ENCODE peak calls at places on chromosomes 7 and 10, in nine cellular contexts. G is Calu3; J is CD8-positive, alpha-beta T cell; H is NCI-H1105; K is kidney tubule cell; L is EH; M is stimulated activated CD8-positive, alpha-beta memory T cell treated with anti-CD3 and anti-CD28 coated beads, Interleukin-15, amount 100 ng/mL, for 4 hours; F is stimulated activated CD4-positive, alpha-beta T cell treated with anti-CD3 and anti-CD28 coated beads, TNF-alpha, amount 100 ng/mL, for 1 hour; D is activated naive CD4-positive, alpha-beta T cell. W is an unnamed sample.

GRCh38 chr10:74432841-74433594 is 282.0 kb downstream of the ADK start:
- DNase-seq in G (no peak), F (no peak), L (peak), J (no peak), D (no peak), K (peak), H (peak), M (no peak), W (no peak)

GRCh38 chr10:86651631-86652331 is 2.6 kb upstream of the OPN4 start:
- DNase-seq in F (no peak), D (no peak), K (no peak), L (no peak), G (no peak), M (no peak), H (no peak), J (no peak), W (peak)

GRCh38 chr7:4951903-4952636 is 6.9 kb downstream of the MMD2 start:
- DNase-seq in M (no peak), H (no peak), G (peak), K (peak), D (no peak), J (no peak), L (peak), F (no peak), W (no peak)

GRCh38 chr7:74284781-74285259 is 4.4 kb upstream of the CLIP2 start:
- DNase-seq in L (no peak), H (no peak), F (no peak), K (no peak), M (no peak), J (no peak), D (no peak), G (peak), W (no peak)

GRCh38 chr10:68721673-68721963 is 579 bp downstream of the CCAR1 start:
- DNase-seq in K (no peak), L (no peak), J (no peak), M (no peak), D (no peak), F (no peak), G (no peak), H (no peak), W (no peak)

GRCh38 chr7:29923231-29923630 is 66.4 kb downstream of the SCRN1 start:
- DNase-seq in K (no peak), M (no peak), H (no peak), J (no peak), L (no peak), F (no peak), D (no peak), G (no peak), W (no peak)

GRCh38 chr7:17669204-17669603 is 271.1 kb downstream of the SNX13 start:
- DNase-seq in L (no peak), G (no peak), M (no peak), J (no peak), F (no peak), D (no peak), K (no peak), H (no peak), W (no peak)

GRCh38 chr10:77371848-77372247 is 265.8 kb downstream of the KCNMA1 start:
- DNase-seq in G (peak), M (no peak), J (no peak), D (no peak), K (peak), L (no peak), F (no peak), H (no peak), W (no peak)

GRCh38 chr10:123766012-123766411 is 99.9 kb downstream of the GPR26 start:
- DNase-seq in D (no peak), G (no peak), H (no peak), L (no peak), K (no peak), M (no peak), F (no peak), J (no peak), W (no peak)

GRCh38 chr10:129887986-129888783 is 75.9 kb downstream of the EBF3 start:
- DNase-seq in H (no peak), J (no peak), L (no peak), G (no peak), K (no peak), M (no peak), D (no peak), F (no peak), W (no peak)

GRCh38 chr7:1920266-1920681 is 250.2 kb downstream of the ELFN1 start:
- DNase-seq in G (no peak), L (no peak), H (no peak), K (no peak), J (no peak), D (no peak), F (no peak), M (no peak), W (no peak)

GRCh38 chr10:95188593-95188992 is 5.4 kb upstream of the ACSM6 start:
- DNase-seq in L (no peak), D (no peak), G (no peak), F (no peak), H (no peak), J (no peak), K (no peak), M (no peak), W (no peak)

GRCh38 chr7:131604841-131605279 is 48.4 kb upstream of the PODXL start:
- DNase-seq in F (no peak), J (no peak), H (no peak), M (no peak), L (peak), G (no peak), D (no peak), K (peak), W (no peak)

W was measured in RWPE2.